ENCODE peak calls at places on chromosome X, in ten cellular contexts. T is Calu3, R is NCI-H2227 treated with DMSO at 0.1 percent for 48 hours, G is IMR-90, K is NCI-H2081, A is GM03348, P is astrocyte of the hippocampus, S is left ventricle myocardium superior, N is HFFc6, O is Panc1. W is an unnamed sample.

GRCh38 chrX:30798810-30799209 is 90.2 kb downstream of the TAB3 start:
- DNase-seq in G (no peak), A (no peak), P (no peak), K (no peak), S (no peak), R (no peak), T (no peak), O (no peak), N (no peak), W (no peak)

GRCh38 chrX:72572248-72573157 is at the start of gene HDAC8:
- DNase-seq in R (peak), T (peak), A (peak), P (peak), S (peak), K (peak), N (peak), G (peak), O (peak), W (peak)

GRCh38 chrX:20362268-20363002 is 95.7 kb upstream of the RPS6KA3 start:
- DNase-seq in K (peak), T (peak), O (no peak), G (peak), S (no peak), R (peak), P (peak), N (peak), A (peak), W (no peak)

GRCh38 chrX:20128678-20129077 is 12.0 kb upstream of the MAP7D2 start:
- DNase-seq in K (no peak), O (no peak), R (peak), S (no peak), N (no peak), G (no peak), P (no peak), A (no peak), T (no peak), W (no peak)

GRCh38 chrX:37701588-37701987 is 16.0 kb downstream of the XK start:
- DNase-seq in K (peak), A (no peak), T (no peak), R (no peak), P (no peak), O (no peak), N (no peak), G (no peak), S (no peak), W (no peak)

GRCh38 chrX:109902665-109903064 is 100.2 kb upstream of the TMEM164 start:
- DNase-seq in A (peak), O (no peak), N (peak), R (no peak), T (no peak), K (no peak), S (no peak), G (peak), P (peak), W (peak)

GRCh38 chrX:119784747-119785446 is 6.5 kb downstream of the RPL39 start:
- DNase-seq in P (peak), O (peak), T (peak), G (peak), A (peak), S (no peak), K (peak), R (no peak), N (peak), W (no peak)

GRCh38 chrX:115650449-115650848 is 89.5 kb downstream of the PLS3 start:
- DNase-seq in G (peak), A (no peak), N (no peak), T (no peak), S (no peak), O (no peak), K (no peak), P (peak), R (no peak), W (peak)

GRCh38 chrX:114774691-114775090 is 190.8 kb downstream of the HTR2C start:
- DNase-seq in G (no peak), P (no peak), T (peak), A (no peak), S (no peak), N (no peak), K (no peak), R (no peak), O (no peak), W (no peak)

GRCh38 chrX:22594771-22595170 is 322.1 kb downstream of the CBLL2 start:
- DNase-seq in P (no peak), N (no peak), O (no peak), G (no peak), K (no peak), A (no peak), T (no peak), S (no peak), R (no peak), W (no peak)

GRCh38 chrX:1542994-1543725 is 6.2 kb upstream of the P2RY8 start:
- DNase-seq in A (no peak), K (no peak), N (no peak), R (no peak), O (no peak), T (no peak), S (no peak), P (no peak), G (no peak), W (no peak)

GRCh38 chrX:68694429-68695205 is 47.2 kb downstream of the STARD8 start:
- DNase-seq in O (no peak), P (no peak), T (no peak), S (no peak), R (no peak), G (no peak), N (no peak), K (no peak), A (no peak), W (no peak)

GRCh38 chrX:44022964-44023363 is 49.8 kb upstream of the NDP start:
- DNase-seq in N (no peak), P (no peak), T (no peak), G (no peak), K (no peak), S (no peak), R (no peak), O (no peak), A (no peak), W (no peak)

GRCh38 chrX:13164611-13165010 is 120.2 kb upstream of the FAM9C start:
- DNase-seq in O (no peak), K (no peak), R (no peak), A (no peak), T (no peak), S (no peak), G (no peak), P (peak), N (no peak), W (no peak)

GRCh38 chrX:129618997-129619396 is 35.8 kb downstream of the APLN start:
- DNase-seq in N (no peak), S (peak), P (no peak), R (no peak), G (no peak), T (no peak), O (no peak), A (no peak), K (no peak), W (no peak)

GRCh38 chrX:118164138-118164537 is 47.5 kb upstream of the KLHL13 start:
- DNase-seq in A (no peak), R (no peak), T (no peak), P (no peak), O (no peak), K (no peak), G (peak), S (no peak), N (no peak), W (no peak)

GRCh38 chrX:28177202-28177601 is 196.0 kb upstream of the DCAF8L1 start:
- DNase-seq in A (no peak), N (no peak), K (peak), R (no peak), S (no peak), P (no peak), T (no peak), G (no peak), O (no peak), W (no peak)

GRCh38 chrX:121642415-121642814 is 595.0 kb downstream of the GLUD2 start:
- DNase-seq in S (no peak), T (peak), K (no peak), N (no peak), P (peak), R (no peak), A (peak), O (no peak), G (no peak), W (peak)

GRCh38 chrX:64204252-64204651 is 1.3 kb downstream of the AMER1 start:
- DNase-seq in G (peak), R (peak), T (no peak), N (no peak), A (no peak), O (no peak), K (no peak), S (peak), P (peak), W (no peak)

GRCh38 chrX:112651766-112652165 is 28.0 kb downstream of the LHFPL1 start:
- DNase-seq in S (no peak), K (no peak), A (no peak), R (no peak), N (no peak), T (no peak), P (no peak), O (no peak), G (peak), W (no peak)

GRCh38 chrX:134682081-134682480 is 23.8 kb upstream of the PLAC1 start:
- DNase-seq in O (no peak), R (no peak), P (no peak), A (no peak), G (no peak), N (no peak), K (no peak), T (no peak), S (no peak), W (no peak)

GRCh38 chrX:107845625-107846024 is 20.0 kb downstream of the MID2 start:
- DNase-seq in K (no peak), N (no peak), P (no peak), G (no peak), R (no peak), T (no peak), S (no peak), O (no peak), A (no peak), W (no peak)